ENCODE peak calls at places on chromosomes 3 and 15, in ten cellular contexts. H is GM20000, E is left lung, G is testis, T is MCF 10A, P is BE2C, B is cardiac fibroblast, Y is heart right ventricle, W is psoas muscle, N is endothelial cell of umbilical vein. M is an unnamed sample.

GRCh38 chr3:195319060-195319459 is 48.1 kb upstream of the XXYLT1 start:
- DNase-seq in T (no peak), W (no peak), Y (no peak), B (no peak), N (no peak), H (no peak), G (no peak), E (no peak), P (no peak), M (no peak)

GRCh38 chr3:111782447-111782782 is 76.7 kb upstream of the PHLDB2 start:
- DNase-seq in W (no peak), E (no peak), Y (no peak), N (no peak), H (no peak), T (no peak), P (no peak), G (no peak), B (no peak), M (no peak)

GRCh38 chr3:22372292-22372949 is 621.4 kb upstream of the ZNF385D start:
- DNase-seq in H (no peak), T (no peak), N (no peak), W (no peak), B (peak), P (no peak), G (peak), Y (peak), E (no peak), M (no peak)

GRCh38 chr3:174100744-174101143 is 703.2 kb downstream of the NLGN1 start:
- DNase-seq in H (no peak), G (no peak), B (peak), P (no peak), W (no peak), T (no peak), E (no peak), N (no peak), Y (no peak), M (no peak)

GRCh38 chr3:80052271-80052670 is 284.5 kb upstream of the ROBO1 start:
- DNase-seq in G (no peak), P (no peak), Y (no peak), H (no peak), N (no peak), E (no peak), W (no peak), T (no peak), B (no peak), M (no peak)

GRCh38 chr3:50616003-50616769 is 765 bp upstream of the MAPKAPK3 start:
- DNase-seq in P (peak), H (peak), G (peak), N (peak), Y (peak), B (peak), W (peak), T (peak), E (peak), M (peak)

GRCh38 chr3:109275702-109276293 is 40.5 kb downstream of the DPPA2 start:
- DNase-seq in H (no peak), G (peak), P (peak), N (peak), E (no peak), Y (peak), W (no peak), T (peak), B (peak), M (no peak)

GRCh38 chr15:36579792-36580431 is 486 bp downstream of the CDIN1 start:
- DNase-seq in G (peak), P (no peak), H (no peak), E (no peak), T (peak), N (no peak), B (no peak), Y (no peak), W (no peak), M (no peak)

GRCh38 chr3:11556851-11557644 is 86.7 kb downstream of the VGLL4 start:
- DNase-seq in P (peak), T (no peak), N (peak), H (no peak), B (peak), G (peak), Y (peak), W (peak), E (no peak), M (no peak)

GRCh38 chr15:69343133-69343532 is 44.4 kb downstream of the PAQR5 start:
- DNase-seq in E (no peak), P (no peak), Y (no peak), T (no peak), B (no peak), H (no peak), N (no peak), W (no peak), G (no peak), M (no peak)

GRCh38 chr15:39304931-39305728 is 275.7 kb upstream of the THBS1 start:
- DNase-seq in W (no peak), E (no peak), G (no peak), B (no peak), N (no peak), T (no peak), Y (no peak), P (no peak), H (no peak), M (no peak)

GRCh38 chr3:185822221-185822956 is 2.5 kb downstream of the IGF2BP2 start:
- DNase-seq in H (no peak), T (peak), P (no peak), Y (no peak), B (peak), E (no peak), G (no peak), N (peak), W (no peak), M (no peak)

GRCh38 chr15:66164788-66165187 is 88.8 kb downstream of the MEGF11 start:
- DNase-seq in B (no peak), Y (no peak), G (no peak), P (no peak), W (no peak), H (no peak), E (no peak), N (no peak), T (no peak), M (no peak)

GRCh38 chr3:119294889-119295769 is 946 bp downstream of the ARHGAP31 start:
- DNase-seq in Y (peak), G (peak), T (peak), E (peak), B (peak), N (peak), H (peak), W (peak), P (peak), M (peak)

GRCh38 chr3:192986399-192986798 is 68.7 kb upstream of the MB21D2 start:
- DNase-seq in Y (no peak), B (peak), P (no peak), G (no peak), N (no peak), H (no peak), E (no peak), T (no peak), W (no peak), M (no peak)

GRCh38 chr15:59691194-59691805 is 2.2 kb upstream of the BNIP2 start:
- DNase-seq in P (peak), T (peak), N (peak), W (no peak), G (peak), H (peak), E (no peak), Y (no peak), B (peak), M (no peak)

GRCh38 chr3:28951773-28952556 is 328.9 kb upstream of the RBMS3 start:
- DNase-seq in T (no peak), E (no peak), N (no peak), W (no peak), H (no peak), G (no peak), Y (no peak), P (no peak), B (no peak), M (no peak)

GRCh38 chr3:73086071-73086494 is 24.6 kb downstream of the EBLN2 start:
- DNase-seq in W (peak), T (peak), H (peak), Y (peak), G (peak), N (peak), P (peak), B (peak), E (no peak), M (peak)

GRCh38 chr3:23981955-23982354 is 36.9 kb downstream of the NR1D2 start:
- DNase-seq in H (no peak), N (no peak), E (no peak), P (peak), W (no peak), B (no peak), T (no peak), Y (no peak), G (no peak), M (no peak)

GRCh38 chr3:62467936-62468722 is 94.8 kb upstream of the FEZF2 start:
- DNase-seq in P (no peak), G (no peak), Y (no peak), T (no peak), E (no peak), B (no peak), W (no peak), N (no peak), H (no peak), M (no peak)

GRCh38 chr15:60047701-60048100 is 43.6 kb downstream of the FOXB1 start:
- DNase-seq in E (no peak), G (no peak), N (no peak), T (no peak), B (peak), P (no peak), Y (no peak), W (no peak), H (no peak), M (no peak)

GRCh38 chr3:53102601-53103147 is 27.6 kb downstream of the RFT1 start:
- DNase-seq in N (no peak), T (no peak), G (no peak), B (no peak), W (no peak), H (peak), Y (no peak), P (no peak), E (no peak), M (no peak)

GRCh38 chr3:65575376-65575840 is 463.3 kb downstream of the MAGI1 start:
- DNase-seq in E (no peak), B (peak), W (no peak), Y (no peak), H (no peak), T (peak), G (no peak), P (no peak), N (peak), M (no peak)

GRCh38 chr15:62964251-62964650 is 78.3 kb upstream of the TPM1 start:
- DNase-seq in B (no peak), T (no peak), P (no peak), Y (no peak), H (no peak), G (no peak), E (no peak), W (no peak), N (no peak), M (no peak)

GRCh38 chr3:9414822-9415221 is 17.4 kb downstream of the SETD5 start:
- DNase-seq in H (no peak), T (no peak), N (no peak), E (no peak), P (no peak), W (no peak), B (no peak), G (no peak), Y (no peak), M (no peak)

GRCh38 chr15:52018244-52018643 is 775 bp upstream of the MAPK6 start:
- DNase-seq in E (no peak), Y (no peak), G (no peak), N (no peak), H (no peak), W (no peak), P (no peak), B (peak), T (no peak), M (no peak)

GRCh38 chr15:33131880-33132279 is 62.6 kb downstream of the FMN1 start:
- DNase-seq in W (no peak), Y (no peak), H (no peak), G (no peak), T (peak), N (peak), E (no peak), P (no peak), B (peak), M (no peak)

GRCh38 chr3:58531956-58532355 is 5.0 kb downstream of the ACOX2 start:
- DNase-seq in G (no peak), N (no peak), Y (no peak), H (no peak), E (no peak), W (no peak), B (peak), P (no peak), T (peak), M (no peak)

GRCh38 chr3:73536336-73536895 is 88.3 kb downstream of the PDZRN3 start:
- DNase-seq in T (no peak), W (no peak), P (no peak), H (no peak), Y (no peak), N (no peak), B (no peak), E (no peak), G (no peak), M (no peak)

GRCh38 chr15:33150993-33151392 is 43.5 kb downstream of the FMN1 start:
- DNase-seq in G (no peak), E (no peak), B (no peak), N (no peak), W (no peak), P (no peak), H (no peak), T (no peak), Y (no peak), M (no peak)

GRCh38 chr3:119619094-119619493 is 21.4 kb downstream of the PLA1A start:
- DNase-seq in T (peak), W (no peak), Y (no peak), P (no peak), H (no peak), N (no peak), E (no peak), G (no peak), B (no peak), M (no peak)

GRCh38 chr3:83633758-83634157 is 1325.0 kb upstream of the CADM2 start:
- DNase-seq in E (no peak), N (no peak), W (no peak), T (no peak), G (no peak), P (no peak), B (no peak), H (no peak), Y (no peak), M (no peak)

GRCh38 chr3:138907541-138907940 is 39.4 kb downstream of the FOXL2 start:
- DNase-seq in B (no peak), W (no peak), N (no peak), T (no peak), H (no peak), Y (no peak), P (no peak), G (no peak), E (no peak), M (no peak)

GRCh38 chr3:39982665-39983357 is 173.4 kb downstream of the MYRIP start:
- DNase-seq in G (no peak), B (no peak), E (no peak), W (no peak), H (no peak), Y (no peak), N (no peak), P (no peak), T (no peak), M (no peak)

GRCh38 chr15:58015565-58015964 is 49.9 kb downstream of the ALDH1A2 start:
- DNase-seq in T (no peak), Y (no peak), G (no peak), N (peak), E (no peak), B (peak), W (no peak), P (no peak), H (no peak), M (no peak)

GRCh38 chr3:78283994-78284393 is 1244.1 kb downstream of the ROBO2 start:
- DNase-seq in G (no peak), W (no peak), P (no peak), Y (no peak), N (no peak), E (no peak), H (no peak), T (no peak), B (no peak), M (no peak)
- TF ChIP-seq CTCF in G (no peak), W (no peak), P (peak), Y (no peak), N (no peak), E (no peak), H (no peak), T (no peak), B (no peak), M (no peak)

GRCh38 chr3:70248856-70249255 is 63.6 kb downstream of the MDFIC2 start:
- DNase-seq in N (no peak), T (no peak), G (no peak), W (no peak), B (no peak), E (no peak), P (no peak), H (no peak), Y (no peak), M (no peak)

GRCh38 chr3:70245746-70246525 is 66.5 kb downstream of the MDFIC2 start:
- DNase-seq in T (no peak), E (no peak), W (no peak), N (no peak), Y (no peak), H (no peak), G (no peak), P (no peak), B (no peak), M (no peak)

GRCh38 chr3:70242297-70242868 is 70.1 kb downstream of the MDFIC2 start:
- DNase-seq in G (no peak), Y (no peak), E (no peak), N (peak), W (no peak), H (no peak), P (no peak), B (peak), T (no peak), M (no peak)

GRCh38 chr3:70247955-70248354 is 64.5 kb downstream of the MDFIC2 start:
- DNase-seq in B (peak), E (no peak), G (no peak), N (peak), H (no peak), T (no peak), P (no peak), W (no peak), Y (no peak), M (no peak)

GRCh38 chr3:70244422-70244821 is 68.0 kb downstream of the MDFIC2 start:
- DNase-seq in W (no peak), P (no peak), N (no peak), E (no peak), G (no peak), H (no peak), Y (no peak), B (no peak), T (no peak), M (no peak)
- TF ChIP-seq CTCF in W (no peak), P (no peak), N (no peak), E (no peak), G (no peak), H (no peak), Y (no peak), B (no peak), T (no peak), M (no peak)

DNA sequence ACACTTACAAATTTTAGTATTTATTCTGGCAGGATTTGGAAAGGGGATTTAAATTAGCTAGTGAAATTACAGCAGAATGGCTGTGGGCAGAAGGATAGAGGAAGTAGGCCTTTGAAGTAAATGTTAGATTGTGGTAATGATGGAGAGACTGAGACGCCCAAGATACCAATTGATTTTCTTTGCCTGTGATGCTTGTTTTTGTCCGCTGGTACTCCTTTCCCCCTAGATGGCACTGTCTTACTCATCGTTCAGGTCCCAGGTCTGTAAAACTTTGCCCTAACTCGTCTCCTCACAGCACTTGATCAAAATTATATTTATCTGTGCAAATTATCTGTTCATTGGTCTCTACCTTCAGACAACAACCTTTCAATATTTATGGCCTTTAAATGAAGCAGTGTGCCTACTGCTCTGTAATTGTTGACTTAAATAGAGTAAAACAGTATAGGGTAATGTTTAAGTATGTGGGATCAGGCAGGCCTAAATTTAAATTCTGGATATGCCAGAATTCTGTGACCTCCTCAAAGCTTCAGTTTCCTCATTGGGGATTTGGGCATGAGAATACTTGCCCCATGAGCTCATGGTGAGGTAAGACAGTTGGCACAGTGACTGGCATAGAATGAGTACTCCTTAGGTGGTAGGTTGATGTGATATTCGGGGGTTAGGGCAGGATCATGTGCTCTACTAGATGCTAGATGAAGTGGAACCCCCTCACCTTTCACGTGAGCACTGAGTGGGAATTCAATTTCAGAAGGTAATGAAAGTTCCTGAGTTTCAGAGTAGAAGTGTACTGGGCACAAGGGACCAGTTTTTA is 14.7 kb downstream of the ARL8B start:
- DNase-seq in G (no peak), H (peak), P (no peak), E (no peak), W (no peak), N (peak), Y (no peak), B (peak), T (peak), M (no peak)
- TF ChIP-seq CTCF in G (no peak), H (no peak), P (peak), E (no peak), W (peak), N (peak), Y (no peak), B (peak), T (peak), M (peak)

DNA sequence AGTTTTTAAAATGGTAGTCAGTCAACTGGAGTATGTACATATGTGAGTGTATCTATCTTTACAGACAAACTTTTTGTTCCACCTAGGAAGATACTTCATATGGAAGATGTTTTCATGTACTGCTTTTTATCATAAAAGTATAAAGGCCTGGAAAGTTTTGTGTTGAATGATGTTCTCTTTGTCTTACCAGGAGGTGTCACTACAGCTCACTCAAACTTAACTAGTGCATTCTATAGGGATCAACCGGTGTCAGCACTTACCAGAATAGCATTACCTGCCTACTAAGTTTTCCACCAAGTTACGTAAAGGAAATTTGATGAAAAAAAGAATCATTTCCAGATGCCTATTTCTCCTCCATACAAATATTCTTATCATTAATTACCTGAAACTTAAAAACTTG is 522.6 kb upstream of the SEMA6D start:
- DNase-seq in G (no peak), P (no peak), B (peak), E (no peak), T (peak), H (no peak), W (no peak), N (peak), Y (no peak), M (no peak)
- TF ChIP-seq CTCF in G (no peak), P (peak), B (peak), E (peak), T (peak), H (no peak), W (peak), N (peak), Y (no peak), M (no peak)

GRCh38 chr3:132342183-132342582 is 25.0 kb downstream of the ACP3 start:
- DNase-seq in H (no peak), N (no peak), E (no peak), B (peak), G (peak), W (no peak), T (peak), Y (no peak), P (no peak), M (no peak)
- TF ChIP-seq CTCF in H (no peak), N (no peak), E (no peak), B (no peak), G (no peak), W (no peak), T (no peak), Y (no peak), P (peak), M (no peak)

M was measured in natural killer cell.